ENCODE peak calls at places on chromosomes 5 and 9, in seven cellular contexts. M, S, Y, Q, W, V and G are unnamed samples.

GRCh38 chr9:131473198-131473885 is 29.4 kb upstream of the POMT1 start:
- DNase-seq in M (no peak), V (no peak), Q (no peak), Y (no peak), S (no peak), W (no peak), G (no peak)

GRCh38 chr5:32505718-32506117 is 61.2 kb upstream of the ZFR start:
- DNase-seq in M (no peak), V (no peak), W (no peak), Q (no peak), S (no peak), Y (no peak), G (no peak)

GRCh38 chr5:176692835-176693476 is 45.7 kb downstream of the TSPAN17 start:
- DNase-seq in S (no peak), V (no peak), Q (no peak), Y (no peak), M (no peak), W (no peak), G (peak; percentile 72)

GRCh38 chr5:136038635-136039034 is 9.8 kb downstream of the TGFBI start:
- DNase-seq in S (no peak), Y (no peak), V (no peak), Q (no peak), M (no peak), W (no peak), G (no peak)

GRCh38 chr5:72110401-72111013 is 3.2 kb downstream of the MAP1B start:
- DNase-seq in Q (no peak), W (no peak), S (no peak), M (peak; percentile 72), V (no peak), Y (no peak), G (no peak)

GRCh38 chr9:84121991-84122523 is 141.5 kb downstream of the RMI1 start:
- DNase-seq in S (no peak), Y (no peak), V (no peak), W (no peak), M (no peak), Q (no peak), G (no peak)

GRCh38 chr5:173795601-173796000 is 92.5 kb upstream of the CPEB4 start:
- DNase-seq in Y (no peak), W (no peak), Q (no peak), M (no peak), S (no peak), V (no peak), G (peak; percentile 53)

GRCh38 chr9:3968891-3969290 is 331.0 kb downstream of the GLIS3 start:
- DNase-seq in W (peak; percentile 8), V (no peak), M (no peak), Q (no peak), S (no peak), Y (no peak), G (peak; percentile 29)

GRCh38 chr5:74093501-74093993 is 467.6 kb downstream of the ARHGEF28 start:
- DNase-seq in M (peak; percentile 95), V (no peak), Y (no peak), S (no peak), Q (no peak), W (no peak), G (no peak)

GRCh38 chr5:54457094-54457531 is 1.6 kb downstream of the HSPB3 start:
- DNase-seq in W (peak; percentile 30), Y (no peak), V (no peak), S (no peak), M (peak; percentile 29), Q (peak; percentile 55), G (peak; percentile 59)

GRCh38 chr5:16726538-16726946 is 109.7 kb upstream of the RETREG1 start:
- DNase-seq in Q (no peak), W (peak; percentile 17), S (no peak), M (no peak), Y (no peak), V (no peak), G (no peak)

GRCh38 chr9:131714161-131714646 is 25.7 kb downstream of the RAPGEF1 start:
- DNase-seq in W (no peak), Y (no peak), V (no peak), M (no peak), S (peak; percentile 86), Q (no peak), G (no peak)

GRCh38 chr5:151676719-151677118 is 10.0 kb downstream of the SPARC start:
- DNase-seq in M (no peak), S (no peak), W (no peak), Q (no peak), V (no peak), Y (no peak), G (no peak)

GRCh38 chr5:2007906-2008437 is 125.2 kb upstream of the IRX4 start:
- DNase-seq in M (no peak), V (no peak), Q (no peak), S (peak; percentile 85), Y (no peak), W (no peak), G (no peak)

GRCh38 chr5:141846031-141846430 is 32.2 kb downstream of the PCDH1 start:
- DNase-seq in Y (peak; percentile 72), V (no peak), Q (no peak), S (no peak), W (no peak), M (peak; percentile 86), G (no peak)

GRCh38 chr5:105506692-105507277 is 1944.2 kb upstream of the NUDT12 start:
- DNase-seq in V (no peak), W (peak; percentile 9), Y (no peak), M (peak; percentile 8), S (no peak), Q (no peak), G (peak; percentile 5)

GRCh38 chr5:159764283-159764927 is 151.9 kb upstream of the ADRA1B start:
- DNase-seq in Y (no peak), S (no peak), M (no peak), V (no peak), W (no peak), Q (no peak), G (no peak)

GRCh38 chr5:55900068-55900467 is 48.9 kb downstream of the IL31RA start:
- DNase-seq in V (no peak), Q (no peak), M (no peak), S (no peak), Y (no peak), W (no peak), G (no peak)

GRCh38 chr9:85727500-85727899 is 14.3 kb downstream of the AGTPBP1 start:
- DNase-seq in M (no peak), W (no peak), Q (no peak), S (no peak), Y (no peak), V (no peak), G (no peak)

GRCh38 chr5:124365491-124365890 is 380.9 kb downstream of the ZNF608 start:
- DNase-seq in Q (no peak), V (no peak), Y (no peak), M (peak; percentile 94), W (peak; percentile 74), S (no peak), G (no peak)

GRCh38 chr5:181061645-181062044 is 21.6 kb downstream of the BTNL9 start:
- DNase-seq in Y (no peak), W (no peak), Q (no peak), M (no peak), S (peak; percentile 23), V (no peak), G (no peak)

GRCh38 chr5:5014836-5015235 is 125.3 kb upstream of the ADAMTS16 start:
- DNase-seq in V (no peak), W (no peak), Y (peak; percentile 66), S (no peak), Q (no peak), M (peak; percentile 80), G (no peak)

GRCh38 chr9:77647659-77648457 is at the start of gene GNA14:
- DNase-seq in M (peak; percentile 31), V (no peak), Y (peak; percentile 72), S (peak; percentile 61), W (no peak), Q (no peak), G (no peak)

GRCh38 chr5:114857951-114858401 is 311.7 kb downstream of the TRIM36 start:
- DNase-seq in V (no peak), M (peak; percentile 81), Q (no peak), Y (peak; percentile 49), W (peak; percentile 88), S (peak; percentile 61), G (no peak)

GRCh38 chr5:178474562-178475184 is 115.5 kb downstream of the COL23A1 start:
- DNase-seq in Y (no peak), W (peak; percentile 33), M (no peak), V (no peak), S (no peak), Q (no peak), G (peak; percentile 45)

GRCh38 chr5:10635257-10635860 is 71.5 kb downstream of the ANKRD33B start:
- DNase-seq in S (no peak), Q (no peak), Y (no peak), M (no peak), W (peak; percentile 94), V (no peak), G (no peak)